ENCODE peak calls at places on chromosomes 12 and 14, in four cellular contexts. K is activated naive CD8-positive, alpha-beta T cell treated with anti-CD3 and anti-CD28 coated beads, Interleukin-2, amount 50 U/mL, for 24 hours; R is activated CD4-positive, alpha-beta T cell treated with anti-CD3 and anti-CD28 coated beads, Interleukin-2, amount 50 U/mL, for 1 hour; X is NCI-H524. W is an unnamed sample.

GRCh38 chr14:69315302-69315701 is 55.3 kb downstream of the GALNT16 start:
- DNase-seq in K (no peak), R (no peak), X (peak), W (no peak)

GRCh38 chr14:33483110-33483509 is 467.8 kb downstream of the EGLN3 start:
- DNase-seq in K (no peak), R (no peak), X (no peak), W (no peak)

GRCh38 chr12:68158427-68158826 is 1.1 kb downstream of the IFNG start:
- DNase-seq in K (no peak), R (peak), X (no peak), W (peak)

GRCh38 chr14:70315942-70316341 is 43.5 kb downstream of the COX16 start:
- DNase-seq in K (no peak), R (no peak), X (no peak), W (no peak)

GRCh38 chr12:65269603-65270002 is 8.9 kb upstream of the MSRB3 start:
- DNase-seq in K (no peak), R (no peak), X (no peak), W (no peak)

GRCh38 chr14:59261334-59261733 is 72.9 kb downstream of the DAAM1 start:
- DNase-seq in K (no peak), R (no peak), X (no peak), W (no peak)

GRCh38 chr12:57216931-57217871 is 607 bp downstream of the NXPH4 start:
- DNase-seq in K (no peak), R (peak), X (no peak), W (no peak)

GRCh38 chr12:98253207-98253606 is 262.2 kb upstream of the TMPO start:
- DNase-seq in K (no peak), R (no peak), X (no peak), W (no peak)

GRCh38 chr12:112162261-112162790 is 37.0 kb downstream of the TRAFD1 start:
- DNase-seq in K (no peak), R (no peak), X (no peak), W (no peak)

GRCh38 chr14:35553808-35554207 is 19.8 kb downstream of the INSM2 start:
- DNase-seq in K (no peak), R (no peak), X (no peak), W (no peak)

GRCh38 chr12:12719496-12719895 is 2.3 kb downstream of the CDKN1B start:
- DNase-seq in K (no peak), R (no peak), X (no peak), W (peak)

W was measured in KBM-7.